ENCODE peak calls at places on chromosomes 11 and 22, in six cellular contexts. O, R, S, L, Y and U are unnamed samples.

GRCh38 chr11:30244255-30244654 is 13.4 kb downstream of the FSHB start:
- DNase-seq in O (no peak), R (no peak), S (peak), L (no peak), Y (no peak), U (peak)

GRCh38 chr11:6627762-6628241 is 8.6 kb upstream of the TPP1 start:
- DNase-seq in O (no peak), R (no peak), S (no peak), L (no peak), Y (peak), U (no peak)

GRCh38 chr22:43798492-43798891 is 13.6 kb downstream of the EFCAB6 start:
- DNase-seq in O (peak), R (no peak), S (no peak), L (no peak), Y (peak), U (peak)

GRCh38 chr11:62976109-62976508 is 8.7 kb downstream of the SLC22A6 start:
- DNase-seq in O (no peak), R (no peak), S (no peak), L (no peak), Y (no peak), U (no peak)

GRCh38 chr11:110858556-110858921 is 146.3 kb upstream of the ARHGAP20 start:
- DNase-seq in O (no peak), R (no peak), S (peak), L (peak), Y (no peak), U (no peak)

GRCh38 chr11:10991372-10991771 is 133.5 kb upstream of the ZBED5 start:
- DNase-seq in O (no peak), R (no peak), S (no peak), L (no peak), Y (no peak), U (no peak)

GRCh38 chr11:59792507-59792906 is 18.1 kb downstream of the MRPL16 start:
- DNase-seq in O (no peak), R (no peak), S (no peak), L (no peak), Y (no peak), U (no peak)

GRCh38 chr22:24401824-24402434 is 25.5 kb upstream of the ADORA2A start:
- DNase-seq in O (no peak), R (no peak), S (no peak), L (no peak), Y (no peak), U (no peak)

GRCh38 chr11:86761978-86762377 is 38.4 kb upstream of the PRSS23 start:
- DNase-seq in O (no peak), R (no peak), S (peak), L (no peak), Y (no peak), U (no peak)

GRCh38 chr11:23725752-23726151 is 771.1 kb upstream of the LUZP2 start:
- DNase-seq in O (no peak), R (no peak), S (peak), L (no peak), Y (no peak), U (no peak)

GRCh38 chr22:19962909-19963806 is 21.5 kb upstream of the TXNRD2 start:
- DNase-seq in O (no peak), R (no peak), S (peak), L (peak), Y (no peak), U (no peak)

GRCh38 chr11:131136476-131136875 is 220.2 kb upstream of the SNX19 start:
- DNase-seq in O (no peak), R (no peak), S (peak), L (no peak), Y (no peak), U (no peak)

GRCh38 chr11:37946155-37946766 is 1348.2 kb upstream of the RAG2 start:
- DNase-seq in O (no peak), R (no peak), S (peak), L (peak), Y (no peak), U (no peak)

GRCh38 chr11:113006916-113007445 is 45.8 kb downstream of the NCAM1 start:
- DNase-seq in O (no peak), R (no peak), S (no peak), L (no peak), Y (no peak), U (no peak)

GRCh38 chr11:75476716-75477613 is 44.0 kb upstream of the KLHL35 start:
- DNase-seq in O (no peak), R (no peak), S (no peak), L (peak), Y (no peak), U (no peak)

GRCh38 chr22:35317680-35318290 is 18.1 kb downstream of the TOM1 start:
- DNase-seq in O (no peak), R (peak), S (no peak), L (no peak), Y (no peak), U (no peak)

GRCh38 chr11:76701701-76702100 is 31.2 kb upstream of the LRRC32 start:
- DNase-seq in O (no peak), R (no peak), S (peak), L (no peak), Y (no peak), U (no peak)

GRCh38 chr11:29734287-29734686 is 282.5 kb downstream of the KCNA4 start:
- DNase-seq in O (no peak), R (no peak), S (no peak), L (no peak), Y (no peak), U (no peak)

GRCh38 chr11:106644824-106645223 is 373.5 kb downstream of the GUCY1A2 start:
- DNase-seq in O (no peak), R (no peak), S (no peak), L (no peak), Y (no peak), U (peak)

GRCh38 chr11:43992834-43993637 is 50.6 kb downstream of the C11orf96 start:
- DNase-seq in O (no peak), R (peak), S (peak), L (no peak), Y (no peak), U (no peak)

GRCh38 chr11:63769044-63769718 is 606 bp upstream of the ZFTA start:
- DNase-seq in O (no peak), R (peak), S (peak), L (peak), Y (peak), U (no peak)

GRCh38 chr22:37095113-37095512 is 14.4 kb downstream of the TMPRSS6 start:
- DNase-seq in O (no peak), R (no peak), S (no peak), L (no peak), Y (no peak), U (no peak)

GRCh38 chr22:42743501-42743991 is 22.9 kb upstream of the A4GALT start:
- DNase-seq in O (no peak), R (peak), S (peak), L (peak), Y (no peak), U (no peak)

GRCh38 chr11:37394236-37394870 is 796.3 kb upstream of the RAG2 start:
- DNase-seq in O (no peak), R (no peak), S (no peak), L (no peak), Y (no peak), U (no peak)

GRCh38 chr11:73308003-73308962 is at the start of gene ARHGEF17:
- DNase-seq in O (no peak), R (peak), S (peak), L (peak), Y (peak), U (no peak)

DNA sequence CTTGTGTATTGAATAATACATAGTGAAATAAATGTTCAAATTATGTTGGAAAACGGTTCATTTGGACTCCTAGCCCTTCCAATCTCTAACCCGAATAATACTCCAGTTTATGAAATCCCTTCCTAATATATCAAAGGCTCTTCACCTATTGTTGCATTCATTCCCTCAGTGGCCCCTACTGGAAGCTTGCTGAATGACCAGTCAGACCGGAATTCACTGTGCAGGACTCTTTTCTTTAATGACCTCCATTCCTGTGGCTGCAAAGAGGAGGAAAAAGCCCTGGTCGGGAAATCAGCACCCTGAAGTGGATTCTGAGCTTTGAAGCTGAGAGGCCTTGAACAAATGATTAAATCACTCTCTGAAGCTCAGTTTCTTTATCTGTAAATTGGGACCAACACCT is 19.1 kb upstream of the RCN1 start:
- DNase-seq in O (no peak), R (no peak), S (peak), L (no peak), Y (no peak), U (no peak)
- TF ChIP-seq CTCF in O (no peak), R (no peak), S (peak), L (peak), Y (no peak), U (peak)

GRCh38 chr22:38494939-38495338 is 11.2 kb downstream of the DDX17 start:
- DNase-seq in O (no peak), R (no peak), S (no peak), L (no peak), Y (no peak), U (no peak)
- TF ChIP-seq CTCF in O (no peak), R (no peak), S (peak), L (no peak), Y (no peak), U (no peak)

DNA sequence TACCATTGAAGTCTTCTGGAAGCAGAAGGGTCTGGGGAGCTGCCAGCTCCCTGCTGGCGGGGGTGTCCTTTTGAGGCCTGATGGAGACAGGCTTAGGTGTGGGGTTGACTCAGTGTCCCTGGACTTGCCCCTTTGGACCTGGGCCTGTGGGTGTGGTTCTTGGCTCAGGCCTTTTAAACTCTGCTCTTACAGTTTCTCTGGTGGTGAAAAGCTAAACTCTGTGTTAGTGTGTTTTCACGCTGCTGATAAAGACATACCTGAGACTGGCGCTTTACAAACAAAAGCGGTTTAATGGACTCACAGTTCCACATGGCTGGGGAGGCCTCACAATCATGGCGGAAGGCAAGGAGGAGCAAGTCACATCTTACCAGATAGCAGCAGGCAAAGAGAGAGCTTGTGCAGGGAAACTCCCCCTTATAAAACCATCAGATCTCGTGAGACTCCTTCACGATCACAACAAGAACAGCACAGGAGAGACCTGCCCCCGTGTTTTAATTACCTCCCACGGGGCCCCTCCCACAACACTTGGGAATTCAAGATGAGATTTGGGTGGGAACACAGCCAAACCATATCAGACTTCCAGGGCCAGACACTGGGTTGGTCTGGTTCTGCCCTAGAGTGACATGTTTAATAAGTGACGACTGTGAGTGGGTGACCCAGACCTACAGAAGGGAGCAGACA is 26.5 kb downstream of the GRAMD4 start:
- DNase-seq in O (no peak), R (no peak), S (no peak), L (no peak), Y (no peak), U (no peak)
- TF ChIP-seq CTCF in O (no peak), R (no peak), S (no peak), L (no peak), Y (no peak), U (no peak)

GRCh38 chr11:27153136-27153535 is 112.5 kb downstream of the BBOX1 start:
- DNase-seq in O (no peak), R (no peak), S (no peak), L (no peak), Y (no peak), U (no peak)

GRCh38 chr11:27161071-27161470 is 120.5 kb downstream of the BBOX1 start:
- DNase-seq in O (no peak), R (no peak), S (no peak), L (no peak), Y (no peak), U (no peak)

GRCh38 chr11:27162237-27162636 is 121.6 kb downstream of the BBOX1 start:
- DNase-seq in O (no peak), R (no peak), S (no peak), L (no peak), Y (no peak), U (no peak)

GRCh38 chr11:27158763-27159679 is 118.4 kb downstream of the BBOX1 start:
- DNase-seq in O (peak), R (peak), S (peak), L (peak), Y (peak), U (peak)
- TF ChIP-seq CTCF in O (peak), R (peak), S (peak), L (peak), Y (peak), U (peak)

GRCh38 chr11:1692708-1693326 is 4.2 kb upstream of the KRTAP5-6 start:
- DNase-seq in O (no peak), R (no peak), S (no peak), L (no peak), Y (no peak), U (no peak)

GRCh38 chr11:1691878-1692707 is 4.9 kb upstream of the KRTAP5-6 start:
- DNase-seq in O (no peak), R (no peak), S (no peak), L (no peak), Y (no peak), U (no peak)

GRCh38 chr11:1693327-1694063 is 3.5 kb upstream of the KRTAP5-6 start:
- DNase-seq in O (no peak), R (peak), S (peak), L (peak), Y (peak), U (no peak)

GRCh38 chr11:1690167-1691026 is 6.6 kb upstream of the KRTAP5-6 start:
- DNase-seq in O (no peak), R (no peak), S (no peak), L (no peak), Y (no peak), U (no peak)

GRCh38 chr11:1691027-1691877 is 5.7 kb upstream of the KRTAP5-6 start:
- DNase-seq in O (no peak), R (no peak), S (no peak), L (no peak), Y (no peak), U (no peak)
- TF ChIP-seq CTCF in O (no peak), R (no peak), S (no peak), L (no peak), Y (no peak), U (no peak)

GRCh38 chr11:55501014-55501413 is 53.3 kb upstream of the OR4C15 start:
- DNase-seq in O (no peak), R (no peak), S (no peak), L (no peak), Y (no peak), U (no peak)

DNA sequence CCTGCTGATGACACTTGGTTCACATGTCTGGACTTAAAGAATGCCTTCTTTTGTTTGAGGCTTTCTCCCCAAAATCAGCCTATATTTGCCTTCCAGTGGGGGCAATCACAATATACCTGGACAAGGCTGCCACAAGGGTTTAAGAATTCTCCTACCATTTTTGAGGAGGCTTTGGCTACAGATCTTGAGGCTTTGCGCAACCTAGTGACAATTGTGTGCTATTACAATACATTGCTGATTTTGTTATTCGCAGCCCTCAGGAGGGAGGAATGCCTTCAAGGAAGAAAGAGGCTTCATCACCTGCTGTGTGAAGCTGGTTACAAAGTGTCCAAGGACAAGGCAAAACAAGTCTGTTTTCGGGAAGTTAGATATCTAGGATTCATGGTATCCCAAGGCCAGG is 50.8 kb upstream of the OR4C15 start:
- DNase-seq in O (no peak), R (no peak), S (no peak), L (no peak), Y (no peak), U (no peak)
- TF ChIP-seq CTCF in O (no peak), R (no peak), S (no peak), L (no peak), Y (no peak), U (no peak)

DNA sequence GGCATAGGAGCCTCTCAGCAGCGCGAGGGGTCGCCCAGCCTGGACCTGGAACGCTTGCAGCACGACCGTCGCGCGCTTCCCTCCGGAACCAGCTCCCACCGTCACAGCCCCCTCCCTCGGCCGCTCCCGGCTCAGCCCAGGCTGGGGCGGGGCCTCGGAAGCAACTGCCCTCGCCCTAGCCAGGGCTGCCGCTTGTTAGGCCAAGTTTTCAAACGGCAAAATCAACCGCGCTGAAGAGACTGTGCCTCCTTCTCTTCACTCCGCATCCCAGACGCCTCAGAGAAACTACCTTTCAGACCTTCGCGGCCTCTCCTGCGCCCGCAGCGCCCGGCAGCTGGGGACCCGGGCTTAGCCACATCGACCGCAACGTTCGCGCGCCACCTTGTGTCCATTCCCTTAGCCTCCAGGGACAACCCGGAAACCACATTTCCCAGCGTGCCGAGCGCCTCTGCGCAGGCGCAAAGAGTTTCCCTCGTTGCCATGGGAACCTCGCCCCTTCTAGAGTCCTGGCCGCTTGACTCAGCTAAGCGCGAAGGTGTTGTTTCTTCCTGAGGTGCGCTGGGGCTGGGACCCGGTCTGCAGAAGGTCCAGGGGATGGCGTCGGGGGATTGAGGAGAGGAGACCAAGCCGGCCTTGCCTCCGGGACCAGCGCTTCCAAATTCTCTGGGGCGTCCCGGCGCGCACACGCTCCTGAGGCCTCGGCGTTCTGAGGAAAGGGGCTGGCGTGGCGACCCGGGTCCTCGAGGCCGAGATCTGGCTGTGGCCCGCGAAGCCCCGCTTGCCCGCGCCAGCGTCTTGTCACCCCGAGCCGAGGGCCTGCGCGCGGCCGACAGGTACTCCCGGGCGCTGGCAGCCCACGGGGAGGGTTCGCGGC is 14.3 kb downstream of the SSH3 start:
- DNase-seq in O (peak), R (peak), S (peak), L (peak), Y (peak), U (peak)
- TF ChIP-seq CTCF in O (peak), R (peak), S (peak), L (peak), Y (peak), U (peak)

GRCh38 chr11:108748971-108749370 is 84.1 kb downstream of the DDX10 start:
- DNase-seq in O (no peak), R (no peak), S (no peak), L (no peak), Y (no peak), U (no peak)
- TF ChIP-seq CTCF in O (no peak), R (no peak), S (no peak), L (no peak), Y (no peak), U (no peak)

GRCh38 chr11:119483341-119483880 is 60.4 kb upstream of the THY1 start:
- DNase-seq in O (no peak), R (no peak), S (no peak), L (no peak), Y (no peak), U (no peak)

GRCh38 chr11:119486016-119486415 is 63.0 kb upstream of the THY1 start:
- DNase-seq in O (no peak), R (no peak), S (no peak), L (no peak), Y (no peak), U (no peak)

GRCh38 chr11:119483881-119484371 is 61.0 kb upstream of the THY1 start:
- DNase-seq in O (no peak), R (no peak), S (no peak), L (no peak), Y (no peak), U (no peak)

GRCh38 chr11:119486691-119487259 is 63.8 kb upstream of the THY1 start:
- DNase-seq in O (no peak), R (no peak), S (no peak), L (peak), Y (no peak), U (no peak)

GRCh38 chr11:119484741-119485605 is 62.0 kb upstream of the THY1 start:
- DNase-seq in O (no peak), R (no peak), S (no peak), L (no peak), Y (no peak), U (no peak)
- TF ChIP-seq CTCF in O (peak), R (no peak), S (no peak), L (no peak), Y (no peak), U (peak)